ENCODE peak calls at places on chromosomes 6 and 20, in six cellular contexts. A is T-cell, W is Ammon's horn, U is T-helper 17 cell, Q is GM03348, F is A549. K is an unnamed sample.

GRCh38 chr6:103036846-103037245 is 1643.3 kb downstream of the GRIK2 start:
- DNase-seq in Q (no peak), A (no peak), F (no peak), U (no peak), W (no peak), K (no peak)

GRCh38 chr6:13319891-13320564 is 8.3 kb downstream of the TBC1D7 start:
- DNase-seq in Q (no peak), U (no peak), F (no peak), W (no peak), A (no peak), K (no peak)

GRCh38 chr6:118982256-118982911 is 47.4 kb upstream of the MCM9 start:
- DNase-seq in W (no peak), U (no peak), Q (no peak), A (no peak), F (no peak), K (no peak)

GRCh38 chr6:95545691-95546090 is 31.6 kb upstream of the MANEA start:
- DNase-seq in F (no peak), U (no peak), W (no peak), Q (no peak), A (no peak), K (no peak)

GRCh38 chr20:52031206-52031573 is 160.4 kb downstream of the ZFP64 start:
- DNase-seq in W (no peak), U (no peak), Q (peak; percentile 22), A (no peak), F (no peak), K (no peak)

GRCh38 chr6:163414117-163414366 is 476 bp upstream of the QKI start:
- DNase-seq in A (no peak), Q (no peak), U (no peak), F (no peak), W (no peak), K (no peak)

GRCh38 chr6:102026649-102027048 is 633.1 kb downstream of the GRIK2 start:
- DNase-seq in A (no peak), W (no peak), U (no peak), F (no peak), Q (no peak), K (no peak)

GRCh38 chr6:114144887-114145851 is 174.2 kb upstream of the HDAC2 start:
- DNase-seq in A (no peak), U (no peak), F (no peak), W (no peak), Q (no peak), K (no peak)

GRCh38 chr6:44042261-44043035 is 84.8 kb downstream of the MRPL14 start:
- DNase-seq in A (no peak), W (no peak), U (no peak), F (no peak), Q (no peak), K (no peak)

GRCh38 chr20:53902968-53903651 is 167.3 kb downstream of the BCAS1 start:
- DNase-seq in Q (no peak), W (no peak), U (no peak), A (no peak), F (no peak), K (no peak)

GRCh38 chr6:5214570-5215052 is 46.1 kb downstream of the LYRM4 start:
- DNase-seq in W (peak; percentile 75), F (no peak), Q (no peak), U (no peak), A (no peak), K (peak; percentile 41)

GRCh38 chr6:38179300-38179699 is 359.8 kb downstream of the ZFAND3 start:
- DNase-seq in W (peak; percentile 35), Q (no peak), U (no peak), A (no peak), F (no peak), K (no peak)

GRCh38 chr6:151089916-151090443 is 149.8 kb upstream of the AKAP12 start:
- DNase-seq in U (no peak), A (no peak), W (no peak), Q (no peak), F (no peak), K (no peak)

GRCh38 chr20:40753472-40753871 is 64.4 kb upstream of the MAFB start:
- DNase-seq in Q (no peak), U (no peak), F (no peak), W (no peak), A (no peak), K (no peak)

GRCh38 chr20:8073024-8073832 is 53.7 kb upstream of the TMX4 start:
- DNase-seq in A (no peak), F (no peak), U (no peak), W (no peak), Q (peak; percentile 43), K (no peak)

GRCh38 chr6:106530026-106530425 is 99.3 kb downstream of the RTN4IP1 start:
- DNase-seq in A (no peak), Q (no peak), W (no peak), U (no peak), F (no peak), K (no peak)

GRCh38 chr20:47627540-47627939 is 125.9 kb downstream of the NCOA3 start:
- DNase-seq in W (no peak), U (no peak), F (no peak), Q (no peak), A (no peak), K (no peak)

GRCh38 chr20:50289581-50289980 is 99.0 kb downstream of the CEBPB start:
- DNase-seq in Q (no peak), U (no peak), A (no peak), F (no peak), W (no peak), K (no peak)

GRCh38 chr6:75830959-75831885 is 82.2 kb downstream of the MYO6 start:
- DNase-seq in W (peak; percentile 10), A (no peak), U (no peak), Q (peak; percentile 52), F (no peak), K (no peak)

GRCh38 chr20:20410678-20411077 is 42.8 kb downstream of the INSM1 start:
- DNase-seq in A (no peak), W (peak; percentile 75), F (no peak), Q (no peak), U (no peak), K (no peak)

GRCh38 chr6:157561037-157561790 is 180.2 kb downstream of the ZDHHC14 start:
- DNase-seq in Q (no peak), W (no peak), U (no peak), A (no peak), F (no peak), K (no peak)

GRCh38 chr6:154731296-154732218 is 1.7 kb upstream of the SCAF8 start:
- DNase-seq in A (no peak), W (no peak), U (no peak), F (no peak), Q (no peak), K (no peak)

GRCh38 chr6:71080793-71081192 is 123.9 kb upstream of the B3GAT2 start:
- DNase-seq in A (no peak), U (no peak), Q (no peak), W (no peak), F (no peak), K (no peak)

GRCh38 chr6:140441256-140441655 is 1066.8 kb upstream of the CITED2 start:
- DNase-seq in F (no peak), U (no peak), W (peak; percentile 30), Q (peak; percentile 24), A (peak; percentile 3), K (peak; percentile 32)

GRCh38 chr6:130587778-130588520 is 222.1 kb downstream of the TMEM200A start:
- DNase-seq in W (no peak), A (no peak), F (no peak), U (no peak), Q (peak; percentile 37), K (no peak)

GRCh38 chr6:16836186-16836981 is 75.1 kb upstream of the ATXN1 start:
- DNase-seq in W (peak; percentile 36), F (no peak), Q (peak; percentile 30), U (no peak), A (no peak), K (no peak)

GRCh38 chr6:97440590-97441176 is 157.7 kb upstream of the MMS22L start:
- DNase-seq in Q (peak; percentile 49), U (no peak), A (no peak), F (peak; percentile 0), W (peak; percentile 94), K (no peak)

GRCh38 chr6:48378874-48379407 is 267.9 kb upstream of the PTCHD4 start:
- DNase-seq in A (no peak), Q (no peak), W (no peak), F (no peak), U (no peak), K (no peak)

GRCh38 chr6:37696841-37697735 is 595 bp downstream of the MDGA1 start:
- DNase-seq in W (no peak), A (peak; percentile 55), U (peak; percentile 23), Q (peak; percentile 69), F (peak; percentile 24), K (no peak)

GRCh38 chr20:32966881-32967781 is 37.1 kb downstream of the SUN5 start:
- DNase-seq in U (peak; percentile 55), A (peak; percentile 60), W (no peak), F (no peak), Q (peak; percentile 2), K (no peak)

GRCh38 chr20:51768759-51769517 is 748 bp upstream of the ATP9A start:
- DNase-seq in F (no peak), Q (no peak), W (peak; percentile 40), A (no peak), U (no peak), K (no peak)

GRCh38 chr6:170286246-170286933 is 4.5 kb downstream of the DLL1 start:
- DNase-seq in A (no peak), F (no peak), Q (no peak), W (peak; percentile 84), U (no peak), K (no peak)

GRCh38 chr20:6636209-6637159 is 131.0 kb upstream of the BMP2 start:
- DNase-seq in W (peak; percentile 60), A (no peak), Q (peak; percentile 70), F (peak; percentile 23), U (no peak), K (peak; percentile 43)

GRCh38 chr6:165632194-165632593 is 30.8 kb downstream of the PDE10A start:
- DNase-seq in F (no peak), A (no peak), Q (no peak), U (no peak), W (no peak), K (no peak)